ENCODE peak calls at places on chromosomes 16 and 17, in four cellular contexts. I is left lung, Z is colonic mucosa, P is MM.1S. D is an unnamed sample.

GRCh38 chr17:31295489-31295871 is 1.6 kb downstream of the OMG start:
- DNase-seq in Z (no peak), I (no peak), P (no peak), D (no peak)

GRCh38 chr17:6684460-6684783 is 28.7 kb downstream of the SLC13A5 start:
- DNase-seq in I (no peak), Z (no peak), P (no peak), D (no peak)

GRCh38 chr16:66984902-66985311 is 3.5 kb upstream of the CES4A start:
- DNase-seq in Z (no peak), P (no peak), I (no peak), D (no peak)

GRCh38 chr16:8848231-8848938 is 20.4 kb downstream of the CARHSP1 start:
- DNase-seq in Z (no peak), I (no peak), P (no peak), D (no peak)

GRCh38 chr16:30342751-30343490 is 12.2 kb downstream of the CD2BP2 start:
- DNase-seq in I (no peak), P (no peak), Z (peak), D (no peak)

GRCh38 chr16:67990018-67990386 is 9.3 kb downstream of the DPEP2 start:
- DNase-seq in P (no peak), I (no peak), Z (no peak), D (no peak)

GRCh38 chr17:75271955-75272847 is 1.2 kb upstream of the MIF4GD start:
- DNase-seq in I (no peak), Z (no peak), P (peak), D (no peak)

GRCh38 chr17:9175700-9176467 is 154.6 kb downstream of the NTN1 start:
- DNase-seq in I (no peak), Z (no peak), P (no peak), D (no peak)

GRCh38 chr17:60615840-60616239 is 15.8 kb downstream of the PPM1D start:
- DNase-seq in I (no peak), P (no peak), Z (no peak), D (no peak)

GRCh38 chr17:68204736-68205135 is 43.1 kb upstream of the AMZ2 start:
- DNase-seq in P (no peak), I (peak), Z (no peak), D (peak)

GRCh38 chr16:84959045-84959576 is 52.2 kb downstream of the ZDHHC7 start:
- DNase-seq in P (no peak), Z (no peak), I (peak), D (no peak)
- TF ChIP-seq CTCF in P (peak), Z (no peak), I (no peak), D (no peak)

GRCh38 chr16:14562691-14563491 is 67.2 kb downstream of the PARN start:
- DNase-seq in I (no peak), P (no peak), Z (peak), D (no peak)
- TF ChIP-seq CTCF in I (no peak), P (no peak), Z (peak), D (no peak)

DNA sequence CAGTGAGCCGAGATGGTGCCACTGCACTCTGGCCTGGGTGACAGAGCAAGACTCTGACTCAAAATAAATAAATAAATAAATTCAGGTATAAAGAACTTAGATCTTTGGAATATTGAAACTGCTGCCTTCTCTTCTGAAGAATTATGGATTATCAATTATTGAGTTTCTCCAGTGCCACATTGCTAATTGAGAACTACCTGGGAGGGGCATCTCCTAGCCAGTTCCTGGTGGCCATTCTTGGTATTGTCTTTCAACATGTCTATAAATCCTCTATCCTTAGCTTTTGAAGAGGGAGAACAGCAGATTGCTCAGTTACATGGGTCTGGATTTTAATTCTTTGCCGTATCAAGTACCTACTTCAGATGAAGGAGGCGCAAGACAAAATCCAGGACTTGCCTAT is 29.2 kb downstream of the CALCOCO2 start:
- DNase-seq in I (no peak), Z (no peak), P (no peak), D (no peak)
- TF ChIP-seq CTCF in I (no peak), Z (no peak), P (peak), D (no peak)

GRCh38 chr16:51756447-51757123 is 605.5 kb upstream of the SALL1 start:
- DNase-seq in I (no peak), P (peak), Z (no peak), D (no peak)
- TF ChIP-seq CTCF in I (no peak), P (no peak), Z (no peak), D (no peak)

DNA sequence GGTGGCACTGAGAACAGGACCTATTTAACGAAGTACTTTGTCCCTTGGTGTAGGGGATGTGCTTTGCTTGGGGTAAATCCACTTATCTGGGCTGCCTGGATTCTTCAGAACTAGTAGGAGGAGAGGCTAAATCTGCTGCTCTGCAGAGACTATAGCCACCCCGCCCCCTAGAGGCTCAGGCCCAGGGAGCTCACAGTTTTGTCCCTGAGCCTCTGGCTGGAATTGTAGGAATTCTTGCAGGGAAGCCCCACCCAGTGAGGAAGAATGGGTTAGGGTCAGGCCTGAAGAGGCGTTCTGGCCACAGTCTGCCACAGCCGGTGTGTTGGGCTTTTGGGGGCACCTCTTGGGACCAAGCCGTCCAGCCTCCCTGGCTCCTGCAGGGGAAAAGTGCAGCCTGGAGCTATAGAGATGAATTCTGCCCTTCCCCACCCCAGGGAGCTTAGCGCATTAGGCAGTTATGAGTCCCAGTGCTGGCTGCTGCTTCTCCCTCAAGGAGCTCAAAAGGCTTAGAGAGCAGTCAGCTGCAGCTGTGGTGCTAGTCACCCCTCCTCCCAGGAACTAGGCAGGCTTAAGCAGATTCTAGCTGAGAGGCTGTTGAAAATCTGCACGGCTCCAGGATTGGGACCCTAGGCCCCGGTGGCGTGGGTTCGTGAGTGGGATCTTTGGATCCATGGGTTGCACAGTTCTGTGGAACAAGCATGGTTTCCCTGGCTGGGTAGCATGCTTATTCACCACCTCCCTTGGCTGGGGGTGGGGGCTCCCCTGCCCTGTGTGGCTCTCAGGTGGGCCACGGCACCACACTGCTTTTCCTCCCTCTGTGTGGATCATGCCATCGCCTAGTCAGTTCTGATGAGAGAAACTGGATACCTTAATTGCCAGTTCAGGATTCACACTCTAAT is 237.4 kb upstream of the TOM1L1 start:
- DNase-seq in I (peak), Z (no peak), P (no peak), D (no peak)
- TF ChIP-seq CTCF in I (no peak), Z (no peak), P (no peak), D (no peak)

GRCh38 chr17:44007346-44008204 is 3.2 kb downstream of the NAGS start:
- DNase-seq in Z (peak), I (peak), P (peak), D (no peak)

GRCh38 chr17:44004761-44005526 is 522 bp downstream of the NAGS start:
- DNase-seq in Z (peak), I (peak), P (no peak), D (no peak)

GRCh38 chr17:44005527-44005864 is 1.1 kb downstream of the NAGS start:
- DNase-seq in I (no peak), Z (no peak), P (no peak), D (no peak)

GRCh38 chr17:44006581-44007345 is 2.3 kb downstream of the NAGS start:
- DNase-seq in Z (peak), I (peak), P (peak), D (peak)

DNA sequence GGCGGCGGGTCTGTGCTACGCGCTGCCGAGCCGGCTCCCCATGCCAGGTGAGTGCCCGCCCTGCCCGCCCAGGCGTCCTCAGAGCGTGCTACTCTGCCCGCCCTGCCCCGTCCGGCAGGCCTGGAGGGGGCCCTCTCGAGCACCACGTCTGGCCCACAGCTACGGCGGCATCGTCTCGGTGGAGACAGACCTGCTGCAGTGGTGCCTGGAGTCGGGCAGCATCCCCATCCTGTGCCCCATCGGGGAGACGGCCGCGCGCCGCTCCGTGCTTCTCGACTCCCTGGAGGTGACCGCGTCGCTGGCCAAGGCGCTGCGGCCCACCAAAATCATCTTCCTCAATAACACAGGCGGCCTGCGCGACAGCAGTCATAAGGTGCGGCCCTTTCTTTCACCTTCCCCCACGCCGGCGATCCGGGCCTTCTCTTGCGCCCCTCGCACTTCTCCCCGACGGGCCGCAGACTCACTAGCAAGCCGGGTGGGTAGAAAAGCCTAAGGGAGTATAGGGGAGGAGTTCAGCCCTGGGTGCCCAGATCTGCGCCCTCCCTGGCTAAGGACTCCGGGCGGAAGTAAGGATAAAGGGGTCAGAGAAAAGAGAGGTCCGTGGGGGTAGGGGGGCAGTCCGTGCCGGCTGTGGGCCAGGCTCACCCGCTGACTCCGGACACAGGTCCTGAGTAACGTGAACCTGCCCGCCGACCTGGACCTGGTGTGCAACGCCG is 1.6 kb downstream of the NAGS start:
- DNase-seq in P (peak), Z (peak), I (peak), D (peak)
- TF ChIP-seq CTCF in P (peak), Z (no peak), I (no peak), D (peak)